ENCODE peak calls at places on chromosomes 13 and 19, in nine cellular contexts. L is cardiac muscle cell, T is psoas muscle, X is astrocyte, B is mesothelial cell of epicardium, Z is AG09319, Y is GM13976, U is heart left ventricle, H is WTC11. D is an unnamed sample.

GRCh38 chr13:23570099-23570926 is at the start of gene TNFRSF19:
- DNase-seq in H (no peak), L (peak; percentile 80), Z (no peak), Y (no peak), B (peak; percentile 64), T (no peak), X (peak; percentile 91), U (peak; percentile 75), D (no peak)

GRCh38 chr19:18204394-18205179 is 745 bp upstream of the RAB3A start:
- DNase-seq in U (peak; percentile 40), H (peak; percentile 77), L (peak; percentile 84), T (peak; percentile 70), X (no peak), B (peak; percentile 78), Y (no peak), Z (no peak), D (no peak)

GRCh38 chr19:16447015-16447384 is 24.8 kb downstream of the EPS15L1 start:
- DNase-seq in L (peak; percentile 73), Z (peak; percentile 52), T (peak; percentile 88), Y (peak; percentile 70), B (peak; percentile 49), X (peak; percentile 83), H (no peak), U (peak; percentile 90), D (peak; percentile 57)

GRCh38 chr19:15640294-15640903 is at the start of gene CYP4F3:
- DNase-seq in Y (no peak), B (no peak), U (peak; percentile 77), X (no peak), Z (no peak), T (no peak), H (no peak), L (no peak), D (no peak)

GRCh38 chr13:74153316-74153715 is 19.1 kb upstream of the KLF12 start:
- DNase-seq in T (no peak), X (no peak), Z (no peak), L (no peak), U (no peak), Y (no peak), H (no peak), B (no peak), D (no peak)

GRCh38 chr19:19566306-19566705 is 28.2 kb downstream of the CILP2 start:
- DNase-seq in X (peak; percentile 24), Z (no peak), H (no peak), T (no peak), L (no peak), U (no peak), Y (no peak), B (no peak), D (no peak)

GRCh38 chr19:33110201-33110910 is 21.6 kb upstream of the WDR88 start:
- DNase-seq in L (no peak), Y (no peak), U (no peak), T (no peak), X (peak; percentile 79), Z (no peak), B (no peak), H (no peak), D (no peak)

GRCh38 chr13:64849174-64849573 is 2381.0 kb downstream of the PCDH9 start:
- DNase-seq in Y (no peak), H (no peak), B (no peak), U (no peak), T (no peak), L (no peak), X (no peak), Z (no peak), D (no peak)

GRCh38 chr19:14906711-14907110 is 20.8 kb upstream of the OR7A17 start:
- DNase-seq in Y (no peak), L (no peak), Z (no peak), B (no peak), T (no peak), U (no peak), H (no peak), X (no peak), D (no peak)

DNA sequence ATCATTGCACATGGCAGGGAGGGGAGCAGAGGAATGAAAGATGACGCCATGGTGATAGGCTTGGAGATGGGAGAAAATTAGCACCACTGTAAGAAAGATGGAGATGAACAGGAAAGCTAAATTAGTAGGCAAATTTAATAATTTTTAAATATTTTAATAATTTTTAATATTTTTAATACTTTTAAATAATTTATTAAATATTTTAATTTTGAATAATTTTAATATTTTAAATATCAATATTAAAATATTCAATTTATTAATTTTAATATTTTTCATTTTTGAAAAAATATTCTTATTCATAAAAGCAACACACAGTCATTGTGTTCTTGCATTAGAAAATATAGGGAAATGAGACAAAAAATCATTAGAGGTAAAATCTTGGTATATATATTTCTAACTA is 15.9 kb upstream of the KL start:
- DNase-seq in U (no peak), H (no peak), L (no peak), B (no peak), X (no peak), Z (no peak), T (no peak), Y (no peak), D (no peak)
- TF ChIP-seq CTCF in U (no peak), H (no peak), L (no peak), B (no peak), X (no peak), Z (no peak), T (no peak), Y (no peak), D (no peak)

GRCh38 chr19:53881482-53882390 is at the start of gene PRKCG:
- DNase-seq in B (peak; percentile 84), L (peak; percentile 84), H (peak; percentile 86), Y (peak; percentile 66), T (peak; percentile 69), Z (no peak), U (peak; percentile 42), X (no peak), D (peak; percentile 68)
- TF ChIP-seq CTCF in B (peak; percentile 51), L (peak; percentile 60), H (no peak), Y (peak; percentile 63), T (peak; percentile 21), Z (peak; percentile 35), U (peak; percentile 57), X (no peak), D (no peak)

GRCh38 chr19:1619094-1619439 is 13.8 kb upstream of the UQCR11 start:
- DNase-seq in T (no peak), L (no peak), X (no peak), U (no peak), Z (no peak), H (no peak), Y (no peak), B (no peak), D (peak; percentile 36)

GRCh38 chr19:1616875-1617274 is 11.6 kb upstream of the UQCR11 start:
- DNase-seq in H (no peak), Y (no peak), L (no peak), T (no peak), X (no peak), U (no peak), Z (no peak), B (no peak), D (peak; percentile 29)

GRCh38 chr19:1616396-1616795 is 11.1 kb upstream of the UQCR11 start:
- DNase-seq in Z (no peak), B (no peak), Y (no peak), T (no peak), U (no peak), X (peak; percentile 18), H (no peak), L (no peak), D (no peak)

GRCh38 chr19:1619703-1620102 is 14.4 kb upstream of the UQCR11 start:
- DNase-seq in Z (no peak), L (no peak), X (no peak), B (no peak), T (no peak), H (no peak), Y (no peak), U (no peak), D (no peak)

GRCh38 chr19:1618157-1619093 is 13.2 kb upstream of the UQCR11 start:
- DNase-seq in X (no peak), B (no peak), Z (no peak), T (no peak), U (no peak), H (peak; percentile 72), L (peak; percentile 26), Y (peak; percentile 82), D (peak; percentile 83)
- TF ChIP-seq CTCF in X (no peak), B (no peak), Z (peak; percentile 22), T (peak; percentile 44), U (peak; percentile 18), H (peak; percentile 27), L (peak; percentile 30), Y (peak; percentile 31), D (peak; percentile 21)

DNA sequence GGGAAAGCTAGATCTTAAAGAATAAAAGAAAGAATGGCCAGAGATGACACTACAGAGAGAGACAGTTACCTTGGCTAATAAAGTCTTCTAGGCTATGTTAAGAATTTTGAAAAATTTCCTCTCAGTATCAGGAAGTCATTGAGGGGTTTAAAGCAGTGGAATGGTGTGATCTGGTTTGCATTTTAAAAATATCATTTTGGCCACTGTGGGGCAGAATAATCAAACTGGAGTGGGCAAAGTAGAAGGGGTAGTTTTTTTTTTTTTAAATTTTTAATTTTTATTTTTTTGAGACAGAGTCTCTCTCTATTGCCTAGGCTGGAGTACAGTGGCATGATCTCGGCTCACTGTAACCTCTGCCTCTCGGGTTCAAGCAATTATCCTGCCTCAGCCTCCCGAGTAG is 4.4 kb upstream of the CNMD start:
- DNase-seq in B (no peak), Y (no peak), T (no peak), Z (no peak), L (no peak), X (no peak), H (no peak), U (no peak), D (no peak)
- TF ChIP-seq CTCF in B (no peak), Y (no peak), T (no peak), Z (no peak), L (no peak), X (no peak), H (no peak), U (no peak), D (no peak)

GRCh38 chr19:35154535-35155406 is at the start of gene FXYD5:
- DNase-seq in Y (peak; percentile 86), Z (peak; percentile 34), T (peak; percentile 74), H (peak; percentile 64), B (peak; percentile 60), U (peak; percentile 75), L (no peak), X (peak; percentile 70), D (peak; percentile 80)
- TF ChIP-seq CTCF in Y (no peak), Z (no peak), T (no peak), H (no peak), B (no peak), U (no peak), L (peak; percentile 15), X (no peak), D (no peak)